ENCODE peak calls at places on chromosomes 4 and X, in six cellular contexts. One of them, this sample, is unnamed.

GRCh38 chrX:45788941-45789348 is 588.3 kb upstream of the DIPK2B start:
- DNase-seq in spleen: peak
- DNase-seq in pancreas: no peak
- DNase-seq in fibroblast of the aortic adventitia: peak
- DNase-seq in CD8-positive, alpha-beta T cell: no peak
- DNase-seq in uterus: no peak
- DNase-seq in this sample: no peak

GRCh38 chr4:182255421-182256190 is 12.4 kb downstream of the TENM3 start:
- DNase-seq in spleen: no peak
- DNase-seq in pancreas: no peak
- DNase-seq in fibroblast of the aortic adventitia: no peak
- DNase-seq in CD8-positive, alpha-beta T cell: no peak
- DNase-seq in uterus: no peak
- DNase-seq in this sample: no peak

GRCh38 chr4:70940134-70940533 is 38.0 kb downstream of the MOB1B start:
- DNase-seq in spleen: no peak
- DNase-seq in pancreas: no peak
- DNase-seq in fibroblast of the aortic adventitia: no peak
- DNase-seq in CD8-positive, alpha-beta T cell: no peak
- DNase-seq in uterus: no peak
- DNase-seq in this sample: no peak

GRCh38 chrX:124386401-124386800 is 40.0 kb downstream of the SH2D1A start:
- DNase-seq in spleen: no peak
- DNase-seq in pancreas: no peak
- DNase-seq in fibroblast of the aortic adventitia: no peak
- DNase-seq in CD8-positive, alpha-beta T cell: no peak
- DNase-seq in uterus: no peak
- DNase-seq in this sample: no peak

GRCh38 chrX:153968754-153969124 is 2.9 kb downstream of the HCFC1 start:
- DNase-seq in spleen: peak
- DNase-seq in pancreas: no peak
- DNase-seq in fibroblast of the aortic adventitia: no peak
- DNase-seq in CD8-positive, alpha-beta T cell: no peak
- DNase-seq in uterus: no peak
- DNase-seq in this sample: no peak

GRCh38 chr4:1291091-1291490 is 1.4 kb downstream of the MAEA start:
- DNase-seq in spleen: peak
- DNase-seq in pancreas: no peak
- DNase-seq in fibroblast of the aortic adventitia: no peak
- DNase-seq in CD8-positive, alpha-beta T cell: no peak
- DNase-seq in uterus: no peak
- DNase-seq in this sample: no peak

GRCh38 chr4:35025152-35025834 is 1219.0 kb downstream of the ARAP2 start:
- DNase-seq in spleen: no peak
- DNase-seq in pancreas: no peak
- DNase-seq in fibroblast of the aortic adventitia: no peak
- DNase-seq in CD8-positive, alpha-beta T cell: no peak
- DNase-seq in uterus: no peak
- DNase-seq in this sample: no peak

GRCh38 chrX:125646195-125646594 is 326.5 kb downstream of the TEX13C start:
- DNase-seq in spleen: no peak
- DNase-seq in pancreas: no peak
- DNase-seq in fibroblast of the aortic adventitia: no peak
- DNase-seq in CD8-positive, alpha-beta T cell: no peak
- DNase-seq in uterus: no peak
- DNase-seq in this sample: peak

GRCh38 chr4:140839888-140840790 is 84.0 kb upstream of the TBC1D9 start:
- DNase-seq in spleen: no peak
- DNase-seq in pancreas: no peak
- DNase-seq in fibroblast of the aortic adventitia: no peak
- DNase-seq in CD8-positive, alpha-beta T cell: no peak
- DNase-seq in uterus: no peak
- DNase-seq in this sample: no peak

GRCh38 chr4:77880784-77881183 is 18.2 kb downstream of the MRPL1 start:
- DNase-seq in spleen: no peak
- DNase-seq in pancreas: no peak
- DNase-seq in fibroblast of the aortic adventitia: no peak
- DNase-seq in CD8-positive, alpha-beta T cell: no peak
- DNase-seq in uterus: no peak
- DNase-seq in this sample: no peak

DNA sequence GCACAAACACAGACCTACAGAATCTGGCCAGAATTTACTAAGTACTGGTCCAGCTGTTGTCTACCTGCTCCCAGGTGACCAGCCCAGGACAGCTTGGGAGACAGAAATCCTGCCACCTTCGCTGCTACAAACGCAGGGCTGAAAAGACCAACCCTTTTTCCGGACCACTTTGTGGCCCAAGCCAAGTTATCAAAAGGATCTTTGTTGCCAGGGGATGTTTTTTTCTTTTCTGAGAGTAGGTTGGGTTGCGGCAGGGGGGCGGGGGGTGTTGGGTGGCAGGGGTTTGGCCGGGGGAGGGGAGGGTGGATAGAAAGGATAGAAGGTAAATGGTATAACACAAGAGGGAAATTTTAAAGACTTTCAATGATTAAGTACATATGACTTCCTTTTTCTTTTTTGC is 63.4 kb downstream of the STOX2 start:
- DNase-seq in spleen: no peak
- DNase-seq in pancreas: no peak
- DNase-seq in fibroblast of the aortic adventitia: no peak
- DNase-seq in CD8-positive, alpha-beta T cell: no peak
- DNase-seq in uterus: no peak
- DNase-seq in this sample: no peak
- TF ChIP-seq CTCF in spleen: no peak
- TF ChIP-seq CTCF in pancreas: no peak
- TF ChIP-seq CTCF in fibroblast of the aortic adventitia: no peak
- TF ChIP-seq CTCF in CD8-positive, alpha-beta T cell: no peak
- TF ChIP-seq CTCF in uterus: no peak
- TF ChIP-seq CTCF in this sample: no peak

DNA sequence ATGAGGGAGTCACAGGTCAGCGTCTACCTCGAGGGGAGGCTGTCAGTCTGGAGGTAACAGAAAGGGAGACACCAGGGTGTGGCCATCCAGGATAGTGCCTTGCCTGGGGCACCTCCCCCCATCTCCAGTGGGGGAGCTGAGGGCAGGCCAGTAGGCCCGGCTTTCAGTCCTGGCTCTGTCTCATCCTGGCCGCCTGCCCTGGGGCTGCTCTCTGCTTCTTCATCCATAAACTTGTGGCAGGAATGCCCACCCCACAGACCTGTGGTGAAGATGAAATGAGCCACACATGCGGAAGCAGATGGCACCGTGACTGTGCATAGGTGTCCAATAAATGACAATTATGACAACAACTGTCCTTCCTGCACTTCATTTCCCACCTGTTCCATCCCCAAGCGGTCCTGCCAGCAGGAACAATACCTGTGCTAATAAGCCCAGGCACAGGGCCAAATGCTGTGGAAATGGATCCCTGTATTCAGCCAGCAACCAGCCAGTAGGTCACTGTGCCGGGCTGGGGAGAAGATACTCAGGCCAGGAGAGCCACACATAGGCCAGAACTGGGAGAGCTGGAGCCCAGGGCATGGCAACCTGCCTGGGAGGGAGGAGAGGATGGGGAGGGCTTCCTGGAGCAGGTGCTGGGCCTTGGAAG is 30.2 kb downstream of the TRO start:
- DNase-seq in spleen: no peak
- DNase-seq in pancreas: peak
- DNase-seq in fibroblast of the aortic adventitia: no peak
- DNase-seq in CD8-positive, alpha-beta T cell: no peak
- DNase-seq in uterus: no peak
- DNase-seq in this sample: no peak
- TF ChIP-seq CTCF in spleen: no peak
- TF ChIP-seq CTCF in pancreas: no peak
- TF ChIP-seq CTCF in fibroblast of the aortic adventitia: no peak
- TF ChIP-seq CTCF in CD8-positive, alpha-beta T cell: no peak
- TF ChIP-seq CTCF in uterus: no peak
- TF ChIP-seq CTCF in this sample: no peak

GRCh38 chr4:126071346-126072333 is 756.9 kb downstream of the FAT4 start:
- DNase-seq in spleen: no peak
- DNase-seq in pancreas: peak
- DNase-seq in fibroblast of the aortic adventitia: peak
- DNase-seq in CD8-positive, alpha-beta T cell: no peak
- DNase-seq in uterus: no peak
- DNase-seq in this sample: no peak
- TF ChIP-seq CTCF in spleen: no peak
- TF ChIP-seq CTCF in pancreas: no peak
- TF ChIP-seq CTCF in fibroblast of the aortic adventitia: no peak
- TF ChIP-seq CTCF in CD8-positive, alpha-beta T cell: no peak
- TF ChIP-seq CTCF in uterus: no peak
- TF ChIP-seq CTCF in this sample: no peak

DNA sequence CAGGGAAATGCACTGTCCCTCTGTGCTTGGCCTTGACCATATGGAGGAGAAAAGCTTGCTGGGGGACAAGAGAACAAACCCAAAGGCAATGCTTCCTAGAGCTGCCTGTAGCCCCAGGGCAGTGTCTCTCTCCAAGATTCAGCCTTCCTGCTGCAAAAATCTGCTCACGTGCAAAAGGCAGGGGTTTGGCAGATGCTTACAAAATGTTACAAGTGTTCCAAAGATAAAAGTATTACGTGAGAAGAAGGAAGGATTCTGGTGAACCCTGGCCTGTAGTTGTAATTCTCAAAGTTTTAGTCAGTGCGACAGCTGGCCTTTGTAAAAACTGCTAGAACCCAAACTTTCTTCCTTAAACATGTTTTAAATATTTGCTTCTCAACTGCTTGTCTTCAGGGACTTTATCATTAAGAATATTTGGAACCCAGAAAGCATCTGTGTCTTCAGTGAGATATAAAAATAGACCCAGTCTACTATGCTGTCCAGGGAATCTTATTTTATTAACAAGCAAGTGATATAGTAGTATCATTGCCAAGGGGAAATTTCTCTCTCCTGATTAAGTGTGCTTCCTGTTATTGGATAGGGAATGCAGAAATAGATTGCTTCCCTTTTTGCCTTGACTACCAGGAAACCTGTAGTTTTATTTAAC is 232.3 kb downstream of the FRMPD4 start:
- DNase-seq in spleen: no peak
- DNase-seq in pancreas: no peak
- DNase-seq in fibroblast of the aortic adventitia: peak
- DNase-seq in CD8-positive, alpha-beta T cell: no peak
- DNase-seq in uterus: peak
- DNase-seq in this sample: no peak
- TF ChIP-seq CTCF in spleen: no peak
- TF ChIP-seq CTCF in pancreas: no peak
- TF ChIP-seq CTCF in fibroblast of the aortic adventitia: no peak
- TF ChIP-seq CTCF in CD8-positive, alpha-beta T cell: no peak
- TF ChIP-seq CTCF in uterus: no peak
- TF ChIP-seq CTCF in this sample: no peak

GRCh38 chrX:10254746-10255145 is 98.0 kb downstream of the CLCN4 start:
- DNase-seq in spleen: no peak
- DNase-seq in pancreas: no peak
- DNase-seq in fibroblast of the aortic adventitia: peak
- DNase-seq in CD8-positive, alpha-beta T cell: no peak
- DNase-seq in uterus: no peak
- DNase-seq in this sample: no peak
- TF ChIP-seq CTCF in spleen: no peak
- TF ChIP-seq CTCF in pancreas: no peak
- TF ChIP-seq CTCF in fibroblast of the aortic adventitia: no peak
- TF ChIP-seq CTCF in CD8-positive, alpha-beta T cell: no peak
- TF ChIP-seq CTCF in uterus: no peak
- TF ChIP-seq CTCF in this sample: peak

GRCh38 chr4:91734682-91735081 is 569.1 kb upstream of the GRID2 start:
- DNase-seq in spleen: no peak
- DNase-seq in pancreas: no peak
- DNase-seq in fibroblast of the aortic adventitia: no peak
- DNase-seq in CD8-positive, alpha-beta T cell: no peak
- DNase-seq in uterus: no peak
- DNase-seq in this sample: no peak
- TF ChIP-seq CTCF in spleen: no peak
- TF ChIP-seq CTCF in pancreas: no peak
- TF ChIP-seq CTCF in fibroblast of the aortic adventitia: no peak
- TF ChIP-seq CTCF in CD8-positive, alpha-beta T cell: no peak
- TF ChIP-seq CTCF in uterus: no peak
- TF ChIP-seq CTCF in this sample: peak

GRCh38 chr4:167023359-167023925 is 210.9 kb downstream of the SPOCK3 start:
- DNase-seq in spleen: no peak
- DNase-seq in pancreas: no peak
- DNase-seq in fibroblast of the aortic adventitia: peak
- DNase-seq in CD8-positive, alpha-beta T cell: no peak
- DNase-seq in uterus: no peak
- DNase-seq in this sample: no peak

GRCh38 chr4:167021545-167022155 is 212.6 kb downstream of the SPOCK3 start:
- DNase-seq in spleen: peak
- DNase-seq in pancreas: peak
- DNase-seq in fibroblast of the aortic adventitia: peak
- DNase-seq in CD8-positive, alpha-beta T cell: no peak
- DNase-seq in uterus: peak
- DNase-seq in this sample: no peak

GRCh38 chr4:167025651-167026050 is 208.6 kb downstream of the SPOCK3 start:
- DNase-seq in spleen: no peak
- DNase-seq in pancreas: no peak
- DNase-seq in fibroblast of the aortic adventitia: no peak
- DNase-seq in CD8-positive, alpha-beta T cell: no peak
- DNase-seq in uterus: no peak
- DNase-seq in this sample: no peak

GRCh38 chr4:167014944-167015343 is 219.3 kb downstream of the SPOCK3 start:
- DNase-seq in spleen: no peak
- DNase-seq in pancreas: no peak
- DNase-seq in fibroblast of the aortic adventitia: no peak
- DNase-seq in CD8-positive, alpha-beta T cell: no peak
- DNase-seq in uterus: no peak
- DNase-seq in this sample: no peak

GRCh38 chr4:167020410-167020809 is 213.9 kb downstream of the SPOCK3 start:
- DNase-seq in spleen: no peak
- DNase-seq in pancreas: no peak
- DNase-seq in fibroblast of the aortic adventitia: peak
- DNase-seq in CD8-positive, alpha-beta T cell: no peak
- DNase-seq in uterus: no peak
- DNase-seq in this sample: no peak
- TF ChIP-seq CTCF in spleen: no peak
- TF ChIP-seq CTCF in pancreas: no peak
- TF ChIP-seq CTCF in fibroblast of the aortic adventitia: peak
- TF ChIP-seq CTCF in CD8-positive, alpha-beta T cell: no peak
- TF ChIP-seq CTCF in uterus: no peak
- TF ChIP-seq CTCF in this sample: no peak

DNA sequence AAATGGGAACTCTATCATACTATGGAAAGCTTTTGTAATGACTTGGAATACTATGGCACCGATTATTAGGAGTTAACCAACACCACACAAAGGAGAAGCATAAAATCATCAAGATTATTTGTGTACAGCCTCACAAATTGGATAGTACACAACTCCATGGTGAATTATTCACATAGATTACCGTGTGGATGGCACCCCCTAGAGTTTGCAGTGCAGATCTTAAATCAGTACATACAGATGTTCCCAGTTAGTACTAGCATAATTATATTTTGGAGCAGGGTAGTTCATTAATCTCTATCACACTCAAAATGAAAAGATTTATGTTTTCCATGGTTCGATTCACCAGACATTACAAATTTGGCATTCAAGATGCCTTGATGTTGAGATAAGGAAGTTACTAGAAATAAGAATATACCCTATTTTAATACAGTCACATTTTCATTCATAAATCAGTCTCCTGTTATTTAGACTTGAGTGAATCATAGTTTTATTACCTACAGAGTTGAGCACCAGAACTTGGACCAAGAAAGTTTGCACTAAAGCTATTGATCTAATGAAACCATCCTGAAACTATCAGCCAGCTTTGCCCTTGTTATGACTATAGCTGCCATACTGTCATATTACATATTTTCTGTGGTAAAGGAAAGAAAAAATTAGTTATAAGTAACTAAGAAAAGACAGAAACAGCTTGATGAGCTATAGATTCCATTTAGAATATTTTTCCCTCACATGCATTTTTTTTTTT is 531.8 kb downstream of the GLUD2 start:
- DNase-seq in spleen: no peak
- DNase-seq in pancreas: no peak
- DNase-seq in fibroblast of the aortic adventitia: peak
- DNase-seq in CD8-positive, alpha-beta T cell: no peak
- DNase-seq in uterus: no peak
- DNase-seq in this sample: no peak
- TF ChIP-seq CTCF in spleen: no peak
- TF ChIP-seq CTCF in pancreas: peak
- TF ChIP-seq CTCF in fibroblast of the aortic adventitia: peak
- TF ChIP-seq CTCF in CD8-positive, alpha-beta T cell: no peak
- TF ChIP-seq CTCF in uterus: peak
- TF ChIP-seq CTCF in this sample: peak

This sample was measured in chondrocyte.